ENCODE peak calls at places on chromosomes 11 and 22, in eight cellular contexts. G is hepatic stellate cell; Z is kidney tubule cell; K is H9; M is T-cell; X is CD4-positive, alpha-beta T cell; P is NT2/D1; J is stimulated activated CD4-positive, alpha-beta T cell treated with anti-CD3 and anti-CD28 coated beads, TNF-alpha, amount 100 ng/mL, for 1 hour. A is an unnamed sample.
A peak's percentile ranks its signal among the peaks of the same experiment; 100 is the strongest.

GRCh38 chr22:46471901-46472721 is 65.3 kb downstream of the CELSR1 start:
- DNase-seq in M (no peak), Z (peak; percentile 39), G (no peak), K (no peak), X (no peak), P (no peak), J (no peak), A (no peak)

GRCh38 chr22:29167032-29167911 is 38.4 kb upstream of the EMID1 start:
- DNase-seq in Z (no peak), K (no peak), J (no peak), M (no peak), X (no peak), P (no peak), G (no peak), A (peak; percentile 10)

GRCh38 chr11:118652681-118653181 is 26.7 kb downstream of the TREH start:
- DNase-seq in M (no peak), X (no peak), K (no peak), P (no peak), J (no peak), Z (no peak), G (no peak), A (no peak)

GRCh38 chr11:31045335-31045734 is 324.2 kb downstream of the DCDC1 start:
- DNase-seq in Z (peak; percentile 31), K (no peak), M (no peak), X (no peak), G (no peak), P (no peak), J (no peak), A (no peak)

GRCh38 chr11:63609536-63609935 is 4.7 kb downstream of the PLAAT3 start:
- DNase-seq in M (no peak), G (no peak), Z (peak; percentile 36), J (no peak), P (no peak), X (no peak), K (no peak), A (no peak)

GRCh38 chr11:78926633-78927347 is 352.1 kb upstream of the NARS2 start:
- DNase-seq in X (no peak), G (peak; percentile 22), K (no peak), J (no peak), P (no peak), M (no peak), Z (no peak), A (no peak)

GRCh38 chr22:35684732-35685131 is 32.9 kb upstream of the APOL5 start:
- DNase-seq in P (no peak), Z (no peak), K (no peak), M (no peak), X (no peak), G (no peak), J (no peak), A (no peak)

GRCh38 chr11:76228122-76229000 is 22.1 kb upstream of the WNT11 start:
- DNase-seq in P (no peak), Z (no peak), X (no peak), G (no peak), M (no peak), J (no peak), K (no peak), A (no peak)